ENCODE peak calls at places on chromosomes 16 and 17, in four cellular contexts. N, I, U and V are unnamed samples.

GRCh38 chr16:4694664-4695451 is 1.5 kb downstream of the NUDT16L1 start:
- DNase-seq in N (peak; percentile 30), I (no peak), U (no peak), V (no peak)

GRCh38 chr17:62687997-62688396 is 60.5 kb downstream of the MRC2 start:
- DNase-seq in N (no peak), I (no peak), U (no peak), V (no peak)

GRCh38 chr16:4433914-4434787 is 8.5 kb downstream of the DNAJA3 start:
- DNase-seq in N (no peak), I (no peak), U (no peak), V (no peak)

GRCh38 chr16:1765826-1766225 is 5.5 kb downstream of the NME3 start:
- DNase-seq in N (no peak), I (no peak), U (no peak), V (no peak)

GRCh38 chr16:58414938-58415451 is 22.7 kb downstream of the GINS3 start:
- DNase-seq in N (no peak), I (no peak), U (no peak), V (no peak)

GRCh38 chr17:40035162-40035559 is 19.0 kb downstream of the MED24 start:
- DNase-seq in N (no peak), I (no peak), U (peak; percentile 31), V (no peak)

GRCh38 chr16:1330260-1330914 is 3.1 kb upstream of the BAIAP3 start:
- DNase-seq in N (peak; percentile 11), I (no peak), U (no peak), V (no peak)

GRCh38 chr16:88750854-88751253 is 34.2 kb downstream of the PIEZO1 start:
- DNase-seq in N (no peak), I (no peak), U (no peak), V (no peak)

GRCh38 chr16:25140459-25140858 is 28.9 kb downstream of the LCMT1 start:
- DNase-seq in N (no peak), I (no peak), U (no peak), V (no peak)

GRCh38 chr16:84717484-84717883 is 17.7 kb downstream of the USP10 start:
- DNase-seq in N (no peak), I (no peak), U (no peak), V (no peak)

GRCh38 chr17:44204453-44204882 is 4.8 kb upstream of the ATXN7L3 start:
- DNase-seq in N (no peak), I (no peak), U (no peak), V (no peak)

GRCh38 chr16:3876695-3877094 is 3.8 kb downstream of the CREBBP start:
- DNase-seq in N (no peak), I (no peak), U (no peak), V (no peak)

GRCh38 chr17:65071861-65072260 is 15.3 kb upstream of the GNA13 start:
- DNase-seq in N (no peak), I (no peak), U (no peak), V (no peak)

GRCh38 chr17:61583242-61583641 is 7.8 kb downstream of the NACA2 start:
- DNase-seq in N (no peak), I (peak; percentile 59), U (no peak), V (no peak)

GRCh38 chr17:9531080-9531479 is 44.5 kb downstream of the STX8 start:
- DNase-seq in N (no peak), I (no peak), U (no peak), V (no peak)

GRCh38 chr16:86864586-86864985 is 286.2 kb downstream of the FOXL1 start:
- DNase-seq in N (no peak), I (no peak), U (no peak), V (no peak)

GRCh38 chr16:57023541-57024249 is 34.3 kb downstream of the NLRC5 start:
- DNase-seq in N (no peak), I (no peak), U (no peak), V (no peak)

GRCh38 chr17:6695565-6695964 is 17.6 kb downstream of the SLC13A5 start:
- DNase-seq in N (no peak), I (no peak), U (no peak), V (no peak)

GRCh38 chr16:12527077-12527476 is 276.6 kb downstream of the CPPED1 start:
- DNase-seq in N (no peak), I (no peak), U (no peak), V (no peak)

GRCh38 chr16:80158766-80159165 is 382.0 kb upstream of the DYNLRB2 start:
- DNase-seq in N (no peak), I (no peak), U (no peak), V (no peak)

GRCh38 chr17:12545877-12546513 is 119.7 kb upstream of the MYOCD start:
- DNase-seq in N (peak; percentile 45), I (no peak), U (peak; percentile 32), V (no peak)

GRCh38 chr17:4386406-4386805 is 19.9 kb upstream of the UBE2G1 start:
- DNase-seq in N (no peak), I (no peak), U (no peak), V (no peak)

GRCh38 chr17:32276217-32276616 is 10.6 kb downstream of the RHBDL3 start:
- DNase-seq in N (no peak), I (no peak), U (no peak), V (no peak)

GRCh38 chr17:57876023-57876865 is 26.4 kb upstream of the MRPS23 start:
- DNase-seq in N (no peak), I (no peak), U (no peak), V (no peak)

GRCh38 chr16:48617104-48617503 is 7.1 kb upstream of the N4BP1 start:
- DNase-seq in N (no peak), I (no peak), U (no peak), V (no peak)

GRCh38 chr17:45809484-45809883 is 25.4 kb downstream of the CRHR1 start:
- DNase-seq in N (no peak), I (no peak), U (no peak), V (no peak)

GRCh38 chr17:41786227-41787020 is at the start of gene JUP:
- DNase-seq in N (peak; percentile 100), I (peak; percentile 100), U (peak; percentile 100), V (peak; percentile 100)

GRCh38 chr17:41784207-41784744 is 2.2 kb downstream of the JUP start:
- DNase-seq in N (peak; percentile 60), I (peak; percentile 74), U (peak; percentile 61), V (peak; percentile 58)

GRCh38 chr17:41787021-41787418 is 509 bp upstream of the JUP start:
- DNase-seq in N (no peak), I (no peak), U (no peak), V (no peak)

GRCh38 chr17:41785091-41785875 is 1.2 kb downstream of the JUP start:
- DNase-seq in N (no peak), I (peak; percentile 59), U (no peak), V (no peak)

GRCh38 chr17:41785876-41786226 is 660 bp downstream of the JUP start:
- DNase-seq in N (peak; percentile 74), I (peak; percentile 84), U (peak; percentile 78), V (peak; percentile 70)
- H3K27ac ChIP-seq in N (peak overlapping the region; percentile 95), I (peak overlapping the region; percentile 98), U (peak overlapping the region; percentile 95), V (peak overlapping the region; percentile 94)

GRCh38 chr16:17301184-17301583 is 169.6 kb downstream of the XYLT1 start:
- DNase-seq in N (no peak), I (no peak), U (no peak), V (no peak)

GRCh38 chr16:17302213-17302612 is 168.5 kb downstream of the XYLT1 start:
- DNase-seq in N (no peak), I (no peak), U (no peak), V (no peak)

GRCh38 chr16:17303101-17303500 is 167.7 kb downstream of the XYLT1 start:
- DNase-seq in N (no peak), I (no peak), U (peak; percentile 62), V (no peak)

GRCh38 chr16:17302620-17303019 is 168.1 kb downstream of the XYLT1 start:
- DNase-seq in N (no peak), I (no peak), U (no peak), V (no peak)

GRCh38 chr16:17301593-17302135 is 169.1 kb downstream of the XYLT1 start:
- DNase-seq in N (no peak), I (no peak), U (peak; percentile 33), V (no peak)
- H3K4me1 ChIP-seq in N (peaks cover 67% of the 10 kb centered on the region), I (no peaks in the 10 kb centered on the region), U (peaks cover 70% of the 10 kb centered on the region), V (peaks cover 3% of the 10 kb centered on the region)

GRCh38 chr16:31077592-31078199 is 3.5 kb downstream of the ZNF646 start:
- DNase-seq in N (no peak), I (no peak), U (no peak), V (no peak)
- TF ChIP-seq CTCF in N (no peak), I (no peak), U (no peak), V (no peak)

GRCh38 chr16:72961863-72962262 is 86.1 kb downstream of the ZFHX3 start:
- DNase-seq in N (no peak), I (no peak), U (no peak), V (no peak)
- H3K27ac ChIP-seq in N (no peak overlapping the region), I (no peak overlapping the region), U (no peak overlapping the region), V (no peak overlapping the region)